ENCODE peak calls at places on chromosomes 12 and 14, in ten cellular contexts. X, L, N, A, D, V, B, Z, E and F are unnamed samples.

GRCh38 chr14:61528591-61529021 is 166.7 kb upstream of the HIF1A start:
- DNase-seq in X (no peak), L (peak), N (no peak), A (no peak), D (no peak), V (no peak), B (no peak), Z (no peak), E (no peak), F (no peak)

GRCh38 chr14:92004062-92004461 is 35.8 kb downstream of the TRIP11 start:
- DNase-seq in X (no peak), L (peak), N (no peak), A (no peak), D (no peak), V (no peak), B (no peak), Z (no peak), E (no peak), F (no peak)

GRCh38 chr12:14167005-14167628 is 185.7 kb upstream of the GRIN2B start:
- DNase-seq in X (no peak), L (peak), N (peak), A (peak), D (peak), V (peak), B (peak), Z (peak), E (no peak), F (no peak)

GRCh38 chr12:58668831-58669230 is 251.5 kb downstream of the LRIG3 start:
- DNase-seq in X (no peak), L (no peak), N (no peak), A (no peak), D (no peak), V (no peak), B (no peak), Z (no peak), E (no peak), F (no peak)

GRCh38 chr12:89185889-89186288 is 166.4 kb downstream of the DUSP6 start:
- DNase-seq in X (no peak), L (peak), N (no peak), A (no peak), D (no peak), V (no peak), B (no peak), Z (no peak), E (no peak), F (no peak)

GRCh38 chr12:115617391-115617790 is 660.1 kb downstream of the MED13L start:
- DNase-seq in X (no peak), L (no peak), N (no peak), A (no peak), D (peak), V (no peak), B (no peak), Z (no peak), E (no peak), F (no peak)

GRCh38 chr12:18747960-18748359 is 10.0 kb downstream of the CAPZA3 start:
- DNase-seq in X (no peak), L (peak), N (no peak), A (no peak), D (no peak), V (peak), B (no peak), Z (no peak), E (no peak), F (no peak)

GRCh38 chr12:92078167-92079053 is 67.2 kb downstream of the BTG1 start:
- DNase-seq in X (no peak), L (peak), N (no peak), A (no peak), D (no peak), V (peak), B (no peak), Z (no peak), E (no peak), F (no peak)

GRCh38 chr14:66972469-66972868 is 216.8 kb upstream of the GARIN2 start:
- DNase-seq in X (no peak), L (no peak), N (no peak), A (no peak), D (no peak), V (no peak), B (no peak), Z (no peak), E (no peak), F (no peak)

GRCh38 chr14:71593966-71594365 is 338.3 kb upstream of the RGS6 start:
- DNase-seq in X (no peak), L (no peak), N (no peak), A (no peak), D (no peak), V (no peak), B (no peak), Z (no peak), E (no peak), F (no peak)

GRCh38 chr12:39102474-39103209 is 197.3 kb upstream of the CPNE8 start:
- DNase-seq in X (no peak), L (peak), N (no peak), A (no peak), D (no peak), V (no peak), B (no peak), Z (no peak), E (no peak), F (no peak)

GRCh38 chr12:74108729-74109128 is 428.9 kb upstream of the ATXN7L3B start:
- DNase-seq in X (no peak), L (no peak), N (no peak), A (no peak), D (no peak), V (no peak), B (no peak), Z (no peak), E (no peak), F (no peak)

GRCh38 chr12:116559330-116560080 is at the start of gene MAP1LC3B2:
- DNase-seq in X (peak), L (peak), N (no peak), A (peak), D (peak), V (no peak), B (no peak), Z (no peak), E (peak), F (peak)

GRCh38 chr12:40768125-40768864 is 76.1 kb downstream of the CNTN1 start:
- DNase-seq in X (no peak), L (no peak), N (no peak), A (no peak), D (no peak), V (no peak), B (no peak), Z (no peak), E (no peak), F (no peak)

GRCh38 chr12:86513206-86513605 is 257.0 kb upstream of the MGAT4C start:
- DNase-seq in X (no peak), L (no peak), N (no peak), A (no peak), D (no peak), V (no peak), B (no peak), Z (no peak), E (no peak), F (no peak)

GRCh38 chr12:113465808-113466769 is 5.6 kb downstream of the LHX5 start:
- DNase-seq in X (no peak), L (peak), N (no peak), A (no peak), D (peak), V (no peak), B (no peak), Z (no peak), E (no peak), F (no peak)

GRCh38 chr12:109130755-109131521 is 14.6 kb downstream of the ACACB start:
- DNase-seq in X (no peak), L (no peak), N (peak), A (no peak), D (no peak), V (no peak), B (no peak), Z (no peak), E (no peak), F (peak)

GRCh38 chr14:40240456-40240855 is 808.2 kb upstream of the FBXO33 start:
- DNase-seq in X (no peak), L (peak), N (no peak), A (no peak), D (no peak), V (no peak), B (no peak), Z (no peak), E (no peak), F (no peak)

GRCh38 chr14:57998731-57999130 is 132.8 kb upstream of the SLC35F4 start:
- DNase-seq in X (no peak), L (no peak), N (no peak), A (no peak), D (no peak), V (no peak), B (no peak), Z (no peak), E (no peak), F (no peak)

GRCh38 chr14:46574236-46574970 is 77.2 kb downstream of the RPL10L start:
- DNase-seq in X (no peak), L (peak), N (no peak), A (no peak), D (no peak), V (peak), B (no peak), Z (no peak), E (no peak), F (no peak)

GRCh38 chr14:53714495-53715389 is 241.9 kb downstream of the BMP4 start:
- DNase-seq in X (no peak), L (no peak), N (no peak), A (no peak), D (no peak), V (peak), B (no peak), Z (no peak), E (no peak), F (no peak)

GRCh38 chr12:8913702-8914032 is 642 bp upstream of the PHC1 start:
- DNase-seq in X (no peak), L (no peak), N (no peak), A (no peak), D (no peak), V (no peak), B (no peak), Z (no peak), E (no peak), F (no peak)

GRCh38 chr12:52581481-52581880 is 7.8 kb upstream of the KRT74 start:
- DNase-seq in X (no peak), L (peak), N (no peak), A (no peak), D (no peak), V (no peak), B (no peak), Z (no peak), E (peak), F (no peak)

DNA sequence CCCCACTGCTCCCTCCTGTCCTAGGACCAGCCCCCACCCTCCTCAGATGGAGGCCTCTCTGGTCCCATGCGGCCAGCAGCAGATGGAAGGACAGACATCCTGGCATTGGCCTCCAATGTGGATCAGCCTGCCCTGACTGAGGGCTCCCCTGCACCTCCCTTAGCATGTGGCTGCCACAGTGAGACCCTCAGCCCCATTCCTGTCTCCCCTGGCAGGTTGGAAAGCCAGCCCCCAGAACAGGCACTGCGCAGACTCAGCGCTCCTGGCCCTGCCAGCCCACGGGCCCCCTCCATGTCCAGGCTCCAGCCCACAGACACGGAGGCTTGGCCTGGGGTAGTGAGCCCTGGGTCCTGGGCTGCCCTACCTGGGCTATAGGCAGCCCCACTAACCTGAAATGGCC is 47.2 kb upstream of the DIO3 start:
- DNase-seq in X (no peak), L (no peak), N (no peak), A (no peak), D (no peak), V (no peak), B (no peak), Z (no peak), E (no peak), F (no peak)
- H3K27ac ChIP-seq in X (no peak), L (no peak), N (no peak), A (no peak), D (no peak), V (no peak), B (no peak), Z (no peak), E (no peak), F (no peak)

GRCh38 chr12:111203969-111204368 is 164.9 kb downstream of the PHETA1 start:
- DNase-seq in X (no peak), L (no peak), N (no peak), A (no peak), D (no peak), V (no peak), B (no peak), Z (no peak), E (no peak), F (no peak)

GRCh38 chr12:111201495-111202236 is 167.2 kb downstream of the PHETA1 start:
- DNase-seq in X (no peak), L (no peak), N (no peak), A (no peak), D (no peak), V (no peak), B (no peak), Z (no peak), E (no peak), F (no peak)

GRCh38 chr12:111202237-111202592 is 166.7 kb downstream of the PHETA1 start:
- DNase-seq in X (no peak), L (no peak), N (no peak), A (no peak), D (no peak), V (no peak), B (no peak), Z (no peak), E (no peak), F (no peak)

GRCh38 chr12:111197545-111197944 is 171.3 kb downstream of the PHETA1 start:
- DNase-seq in X (no peak), L (no peak), N (no peak), A (no peak), D (no peak), V (no peak), B (no peak), Z (no peak), E (no peak), F (no peak)

GRCh38 chr12:111201036-111201435 is 167.9 kb downstream of the PHETA1 start:
- DNase-seq in X (no peak), L (no peak), N (no peak), A (no peak), D (peak), V (no peak), B (no peak), Z (no peak), E (no peak), F (no peak)
- H3K27ac ChIP-seq in X (no peak), L (no peak), N (no peak), A (no peak), D (no peak), V (no peak), B (no peak), Z (no peak), E (no peak), F (no peak)

DNA sequence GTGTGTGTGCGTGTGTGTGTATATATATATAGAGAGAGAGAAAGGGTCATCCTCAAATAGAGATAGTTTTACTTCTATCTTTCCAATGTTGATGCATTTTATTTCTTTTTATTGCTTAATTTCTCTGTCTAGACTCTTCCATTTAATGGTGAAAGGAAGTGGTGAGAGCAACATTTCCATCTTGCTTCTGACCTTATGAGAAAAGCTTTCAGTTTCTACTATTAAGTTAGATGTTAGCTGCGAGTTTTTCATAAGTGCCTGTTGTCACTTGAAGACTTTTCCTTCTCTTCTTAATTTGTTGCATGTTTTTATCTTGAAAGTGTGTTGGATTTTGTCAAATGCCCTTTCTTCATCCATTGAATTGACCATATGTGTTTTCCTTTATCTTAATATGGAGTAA is 304.4 kb upstream of the FAR2 start:
- DNase-seq in X (no peak), L (no peak), N (no peak), A (no peak), D (no peak), V (no peak), B (no peak), Z (no peak), E (no peak), F (no peak)
- H3K27ac ChIP-seq in X (no peak), L (no peak), N (no peak), A (no peak), D (no peak), V (no peak), B (no peak), Z (no peak), E (no peak), F (no peak)

GRCh38 chr12:132838464-132839080 is 9.9 kb upstream of the GOLGA3 start:
- DNase-seq in X (no peak), L (no peak), N (no peak), A (no peak), D (no peak), V (no peak), B (no peak), Z (no peak), E (no peak), F (no peak)

GRCh38 chr12:132835076-132835870 is 6.6 kb upstream of the GOLGA3 start:
- DNase-seq in X (no peak), L (no peak), N (no peak), A (no peak), D (no peak), V (no peak), B (no peak), Z (no peak), E (no peak), F (no peak)

GRCh38 chr12:132839558-132840235 is 11.0 kb upstream of the GOLGA3 start:
- DNase-seq in X (no peak), L (no peak), N (no peak), A (no peak), D (no peak), V (no peak), B (no peak), Z (no peak), E (no peak), F (no peak)

GRCh38 chr12:132836803-132837331 is 8.2 kb upstream of the GOLGA3 start:
- DNase-seq in X (no peak), L (no peak), N (no peak), A (no peak), D (no peak), V (no peak), B (no peak), Z (no peak), E (no peak), F (no peak)

GRCh38 chr12:132837693-132838463 is 9.2 kb upstream of the GOLGA3 start:
- DNase-seq in X (no peak), L (no peak), N (peak), A (no peak), D (no peak), V (no peak), B (no peak), Z (no peak), E (no peak), F (no peak)
- H3K27ac ChIP-seq in X (no peak), L (no peak), N (peak), A (peak), D (no peak), V (no peak), B (no peak), Z (no peak), E (no peak), F (no peak)

GRCh38 chr12:12560587-12561304 is 1.9 kb downstream of the DUSP16 start:
- DNase-seq in X (peak), L (peak), N (peak), A (peak), D (no peak), V (peak), B (no peak), Z (no peak), E (no peak), F (no peak)
- H3K27ac ChIP-seq in X (peak), L (peak), N (peak), A (peak), D (no peak), V (peak), B (no peak), Z (peak), E (peak), F (peak)